ENCODE peak calls at places on chromosome 17, in eight cellular contexts. X, J, S, B, N, G, U and A are unnamed samples.

GRCh38 chr17:79048826-79049755 is 25.1 kb downstream of the C1QTNF1 start:
- DNase-seq in X (no peak), J (no peak), S (no peak), B (no peak), N (peak), G (peak), U (no peak), A (no peak)

GRCh38 chr17:50905460-50905803 is 39.3 kb upstream of the TOB1 start:
- DNase-seq in X (no peak), J (no peak), S (no peak), B (no peak), N (no peak), G (peak), U (no peak), A (no peak)

GRCh38 chr17:83107656-83108048 is 28.2 kb downstream of the METRNL start:
- DNase-seq in X (no peak), J (no peak), S (no peak), B (no peak), N (no peak), G (no peak), U (no peak), A (no peak)

GRCh38 chr17:30969989-30970680 is 704 bp upstream of the RNF135 start:
- DNase-seq in X (peak), J (no peak), S (no peak), B (no peak), N (no peak), G (no peak), U (peak), A (no peak)

GRCh38 chr17:48995871-48996695 is 1.1 kb upstream of the IGF2BP1 start:
- DNase-seq in X (no peak), J (peak), S (no peak), B (no peak), N (no peak), G (no peak), U (no peak), A (no peak)

GRCh38 chr17:77571562-77571981 is 386.9 kb upstream of the TNRC6C start:
- DNase-seq in X (no peak), J (no peak), S (no peak), B (no peak), N (no peak), G (peak), U (no peak), A (no peak)

GRCh38 chr17:48427598-48427997 is 2.4 kb downstream of the SKAP1 start:
- DNase-seq in X (peak), J (no peak), S (no peak), B (peak), N (no peak), G (no peak), U (no peak), A (no peak)

GRCh38 chr17:49438885-49439284 is 24.2 kb upstream of the PHB1 start:
- DNase-seq in X (no peak), J (no peak), S (no peak), B (no peak), N (no peak), G (no peak), U (no peak), A (no peak)

GRCh38 chr17:35299108-35299507 is 56.2 kb downstream of the SLFN5 start:
- DNase-seq in X (peak), J (no peak), S (no peak), B (no peak), N (no peak), G (no peak), U (peak), A (peak)

GRCh38 chr17:77825621-77826020 is 132.9 kb upstream of the TNRC6C start:
- DNase-seq in X (no peak), J (no peak), S (no peak), B (no peak), N (peak), G (peak), U (no peak), A (no peak)

GRCh38 chr17:12421646-12422306 is 243.9 kb upstream of the MYOCD start:
- DNase-seq in X (no peak), J (no peak), S (no peak), B (no peak), N (peak), G (no peak), U (no peak), A (no peak)

DNA sequence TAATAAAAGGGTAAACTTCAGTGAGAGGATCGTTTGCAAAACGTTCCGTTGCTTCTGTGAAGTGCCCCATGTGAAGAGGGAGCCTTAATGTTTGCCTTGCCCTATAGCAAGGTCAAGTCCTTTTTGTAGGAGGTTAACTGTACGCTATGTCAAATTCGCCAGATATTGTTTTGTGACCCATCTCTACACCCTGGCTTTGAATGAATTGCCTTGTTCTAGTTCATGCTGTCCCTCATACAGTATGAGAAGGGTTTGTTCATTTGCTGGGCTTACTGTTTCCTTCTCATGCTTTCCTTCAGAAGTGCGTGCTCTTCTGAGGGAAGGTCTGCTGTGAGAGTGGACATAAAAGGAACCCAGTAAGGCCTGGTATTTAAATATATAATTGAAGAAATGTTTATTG is 1.6 kb downstream of the MAP3K3 start:
- DNase-seq in X (no peak), J (no peak), S (no peak), B (no peak), N (no peak), G (no peak), U (no peak), A (no peak)
- H3K4me3 ChIP-seq in X (peak), J (peak), S (peak), B (peak), N (peak), G (peak), U (peak), A (peak)

GRCh38 chr17:28407974-28408306 is 1.9 kb upstream of the SLC46A1 start:
- DNase-seq in X (no peak), J (no peak), S (no peak), B (no peak), N (no peak), G (no peak), U (no peak), A (no peak)

GRCh38 chr17:28406478-28406824 is 439 bp upstream of the SLC46A1 start:
- DNase-seq in X (no peak), J (no peak), S (no peak), B (no peak), N (no peak), G (peak), U (peak), A (no peak)

GRCh38 chr17:28405632-28406477 is at the start of gene SLC46A1:
- DNase-seq in X (peak), J (peak), S (no peak), B (no peak), N (peak), G (peak), U (peak), A (no peak)

GRCh38 chr17:28404812-28405570 is 1.0 kb downstream of the SLC46A1 start:
- DNase-seq in X (no peak), J (no peak), S (no peak), B (no peak), N (peak), G (peak), U (no peak), A (no peak)

GRCh38 chr17:28407130-28407973 is 1.3 kb upstream of the SLC46A1 start:
- DNase-seq in X (no peak), J (no peak), S (no peak), B (no peak), N (peak), G (no peak), U (peak), A (no peak)
- TF ChIP-seq CTCF in X (no peak), J (no peak), S (no peak), B (no peak), N (no peak), G (no peak), U (peak), A (no peak)

GRCh38 chr17:39607057-39607850 is 466 bp downstream of the NEUROD2 start:
- DNase-seq in X (no peak), J (no peak), S (no peak), B (no peak), N (no peak), G (no peak), U (no peak), A (no peak)

GRCh38 chr17:39603304-39604016 is 4.3 kb downstream of the NEUROD2 start:
- DNase-seq in X (no peak), J (no peak), S (no peak), B (peak), N (no peak), G (no peak), U (peak), A (no peak)

GRCh38 chr17:39606434-39607056 is 1.2 kb downstream of the NEUROD2 start:
- DNase-seq in X (no peak), J (peak), S (no peak), B (no peak), N (no peak), G (no peak), U (no peak), A (no peak)

GRCh38 chr17:39602533-39603303 is 5.0 kb downstream of the NEUROD2 start:
- DNase-seq in X (no peak), J (no peak), S (no peak), B (no peak), N (no peak), G (no peak), U (no peak), A (no peak)

DNA sequence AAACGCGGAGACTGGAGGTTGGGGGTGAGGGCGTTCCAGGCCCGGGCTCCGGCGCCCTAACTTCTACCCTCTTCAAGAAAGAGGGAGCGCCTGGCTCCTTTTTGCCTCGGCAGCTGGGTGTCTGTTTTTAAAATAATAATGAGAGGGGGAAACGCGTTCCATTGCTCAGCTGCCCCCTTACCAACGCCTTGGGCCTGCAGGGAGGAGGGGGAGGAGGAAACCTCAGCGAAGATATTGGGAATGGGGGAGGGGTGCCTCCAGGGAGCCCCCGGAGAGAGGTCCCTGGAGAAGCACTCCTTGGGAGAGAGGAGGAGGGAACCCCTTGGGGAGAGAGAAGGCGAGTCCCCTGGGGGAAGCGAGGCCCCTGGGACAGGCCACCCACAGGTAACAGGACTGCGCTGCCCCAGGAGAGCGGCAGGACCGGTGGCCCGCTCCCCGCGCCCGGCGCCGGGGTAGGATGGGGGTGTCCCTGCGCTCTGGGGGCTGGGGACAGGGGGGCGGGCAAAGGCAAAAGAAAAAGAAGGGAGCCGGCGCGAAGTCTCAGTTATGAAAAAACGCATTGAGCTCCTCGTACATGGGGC is 2.7 kb downstream of the NEUROD2 start:
- DNase-seq in X (no peak), J (no peak), S (no peak), B (no peak), N (no peak), G (no peak), U (no peak), A (no peak)
- H3K4me3 ChIP-seq in X (no peak), J (peak), S (no peak), B (no peak), N (no peak), G (no peak), U (no peak), A (no peak)

DNA sequence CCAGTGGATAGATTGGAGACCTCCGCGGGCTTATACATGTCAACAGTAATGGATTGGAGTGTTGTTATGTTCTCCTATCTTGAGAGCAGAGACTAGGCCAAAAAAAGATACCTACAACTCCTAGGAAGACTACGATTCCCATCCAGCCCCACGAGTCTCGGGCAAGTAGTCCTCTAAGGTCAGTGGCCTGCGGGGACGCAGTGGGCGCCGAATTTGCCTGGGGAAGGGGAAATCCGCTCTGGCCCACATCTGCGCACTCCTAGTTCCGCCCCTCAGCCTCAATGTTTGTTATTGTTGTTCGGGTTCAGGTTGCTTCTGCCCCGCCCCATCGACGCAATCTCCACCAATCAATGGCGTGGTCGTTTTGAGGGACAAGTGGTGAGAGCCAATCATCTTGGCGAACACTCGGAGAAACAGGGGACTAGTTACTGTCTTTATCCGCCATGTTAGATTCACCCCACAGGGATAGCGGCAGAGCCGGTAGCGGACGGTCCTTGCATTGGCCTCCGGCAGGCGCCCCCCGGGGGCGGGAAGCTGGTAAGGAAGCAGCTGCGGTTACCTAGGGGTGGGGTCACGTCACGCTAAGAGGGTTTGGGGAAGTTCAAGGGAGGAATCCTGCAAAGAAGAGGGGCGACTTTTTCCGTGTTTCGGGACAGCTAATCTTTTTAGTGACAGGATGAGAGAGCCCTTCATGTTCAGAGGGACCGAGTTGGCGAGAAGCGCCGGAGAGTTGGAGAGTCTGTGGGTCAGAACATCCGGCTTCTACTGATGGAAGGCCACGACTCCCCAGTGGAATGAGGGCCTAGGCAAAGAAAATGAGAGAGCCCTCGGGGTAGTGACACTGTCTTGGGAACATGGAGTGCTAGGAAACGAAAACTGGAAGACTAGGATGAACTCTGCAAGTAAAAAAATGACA is at the start of gene NBR1:
- DNase-seq in X (peak), J (peak), S (peak), B (peak), N (peak), G (peak), U (peak), A (peak)
- TF ChIP-seq CTCF in X (no peak), J (no peak), S (peak), B (peak), N (peak), G (peak), U (no peak), A (no peak)

DNA sequence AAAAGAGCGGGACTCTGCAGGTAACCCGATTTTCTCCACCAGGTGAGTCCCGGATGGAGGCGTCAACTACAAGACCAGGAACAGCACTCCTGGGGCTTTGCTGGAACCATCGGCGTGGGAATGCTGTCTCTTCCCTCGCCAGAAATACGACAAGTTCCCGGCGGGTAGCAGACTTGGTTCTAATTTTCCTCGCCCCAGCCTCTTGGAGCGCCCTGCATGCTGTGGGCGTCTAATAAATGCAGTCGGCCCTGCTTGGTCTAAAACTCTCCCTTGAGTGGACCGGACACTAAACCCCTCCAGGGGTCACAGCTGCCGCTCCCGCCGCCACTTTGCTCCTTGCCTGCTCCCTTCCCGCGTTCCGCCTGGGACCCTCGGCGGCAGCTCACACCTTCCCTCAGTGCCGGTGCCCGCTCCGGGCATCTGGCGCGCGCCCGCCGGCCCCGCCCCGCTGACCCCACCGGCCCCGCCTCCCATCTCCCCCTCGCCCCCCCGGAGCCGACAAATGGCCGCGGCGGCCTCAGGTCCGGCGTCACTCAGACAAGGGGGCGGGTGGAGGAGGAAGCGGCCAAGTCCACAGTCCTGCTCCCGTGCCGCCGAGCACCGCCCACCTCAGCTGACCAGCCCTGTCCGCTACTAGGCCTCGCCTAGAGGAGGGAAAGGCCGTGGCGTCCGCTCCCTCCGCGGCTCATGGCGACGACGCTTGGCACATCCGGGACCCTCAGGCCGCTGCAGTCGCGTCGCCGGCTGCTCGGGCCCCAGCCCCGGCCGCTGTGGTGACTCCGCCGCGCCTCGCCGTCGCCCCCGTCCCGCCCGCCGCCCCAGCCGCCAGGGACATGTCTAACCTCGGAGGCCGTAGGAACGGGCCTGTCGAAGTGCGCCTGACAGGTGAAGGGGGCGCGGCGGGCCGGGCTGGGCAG is 65.8 kb downstream of the KPNA2 start:
- DNase-seq in X (peak), J (peak), S (peak), B (no peak), N (peak), G (peak), U (peak), A (peak)
- H3K4me3 ChIP-seq in X (peak), J (peak), S (peak), B (peak), N (peak), G (peak), U (peak), A (peak)

GRCh38 chr17:1628856-1629646 is 417 bp upstream of the SLC43A2 start:
- DNase-seq in X (peak), J (peak), S (peak), B (no peak), N (peak), G (peak), U (peak), A (no peak)
- TF ChIP-seq CTCF in X (peak), J (peak), S (peak), B (peak), N (peak), G (peak), U (peak), A (peak)

DNA sequence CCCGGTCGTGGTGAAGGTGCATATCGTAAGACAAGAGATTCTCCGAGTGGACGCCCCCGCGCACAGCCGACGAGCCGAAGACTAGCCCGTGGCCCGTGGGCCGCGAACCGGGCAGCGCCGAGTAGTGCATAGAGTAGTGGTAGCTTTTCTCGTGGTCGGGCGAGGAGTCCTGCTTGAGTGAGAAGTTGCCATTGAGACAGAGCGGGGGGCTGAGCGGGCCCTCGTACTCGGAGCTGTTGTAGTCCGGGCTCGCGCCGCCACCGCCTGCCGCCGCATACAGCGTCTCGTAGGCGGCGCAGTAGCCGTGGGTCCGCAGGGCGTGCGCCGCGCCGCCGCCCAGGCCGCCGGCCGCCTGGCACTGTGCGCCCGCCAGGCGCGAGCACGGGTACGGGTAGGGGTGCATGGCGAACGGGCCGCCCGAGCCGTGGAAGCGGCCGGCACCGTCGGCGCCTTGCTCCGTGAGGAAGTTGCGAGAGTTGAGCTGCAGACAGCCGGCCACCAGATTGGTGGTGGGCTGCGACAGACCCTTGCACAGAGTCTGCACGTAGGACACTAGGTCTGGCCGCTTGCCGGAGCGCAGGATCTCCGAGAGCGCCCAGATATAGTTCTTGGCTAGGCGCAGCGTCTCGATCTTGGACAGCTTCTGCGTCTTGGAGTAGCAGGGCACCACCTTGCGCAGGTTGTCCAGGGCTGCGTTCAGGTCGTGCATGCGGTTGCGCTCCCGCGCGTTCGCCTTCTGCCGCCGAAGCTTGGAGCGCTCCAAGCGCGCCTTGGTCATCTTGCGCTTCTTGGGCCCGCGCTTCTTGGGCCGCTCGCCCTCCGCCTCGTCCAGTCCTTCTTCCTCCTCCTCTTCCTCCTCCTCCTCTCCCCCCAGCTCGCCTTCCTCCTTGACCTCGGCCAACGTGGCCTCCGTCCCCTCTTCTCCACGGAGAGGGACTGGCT is 2.0 kb downstream of the NEUROD2 start:
- DNase-seq in X (no peak), J (peak), S (no peak), B (no peak), N (no peak), G (no peak), U (peak), A (no peak)
- H3K4me3 ChIP-seq in X (peak), J (peak), S (peak), B (no peak), N (no peak), G (no peak), U (peak), A (no peak)

GRCh38 chr17:63113167-63113566 is 147.1 kb downstream of the TANC2 start:
- DNase-seq in X (peak), J (peak), S (no peak), B (no peak), N (no peak), G (no peak), U (no peak), A (no peak)
- TF ChIP-seq CTCF in X (peak), J (peak), S (no peak), B (peak), N (no peak), G (peak), U (peak), A (peak)

GRCh38 chr17:21297026-21297520 is 12.6 kb downstream of the MAP2K3 start:
- DNase-seq in X (no peak), J (no peak), S (no peak), B (no peak), N (no peak), G (peak), U (no peak), A (no peak)
- H3K4me3 ChIP-seq in X (no peak), J (no peak), S (no peak), B (no peak), N (no peak), G (no peak), U (no peak), A (no peak)

GRCh38 chr17:14269473-14269872 is 31.4 kb upstream of the HS3ST3B1 start:
- DNase-seq in X (no peak), J (no peak), S (no peak), B (no peak), N (no peak), G (no peak), U (no peak), A (no peak)

GRCh38 chr17:14270508-14270907 is 30.4 kb upstream of the HS3ST3B1 start:
- DNase-seq in X (no peak), J (no peak), S (no peak), B (no peak), N (no peak), G (no peak), U (no peak), A (no peak)

GRCh38 chr17:14268264-14268663 is 31.6 kb upstream of the CDRT15 start:
- DNase-seq in X (no peak), J (no peak), S (no peak), B (no peak), N (no peak), G (no peak), U (no peak), A (no peak)
- TF ChIP-seq CTCF in X (peak), J (no peak), S (no peak), B (peak), N (no peak), G (no peak), U (peak), A (no peak)